ENCODE peak calls at places on chromosome 17, in seven cellular contexts. K is mesendoderm, J is IMR-90, S is H9, O is H1, I is trophoblast cell, Z is neuronal stem cell. F is an unnamed sample.
A peak's percentile ranks its signal among the peaks of the same experiment; 100 is the strongest.

GRCh38 chr17:50175035-50175788 is 9.4 kb downstream of the SGCA start:
- DNase-seq in I (no peak), O (no peak), K (no peak), S (no peak), J (peak; percentile 56), Z (no peak), F (no peak)

GRCh38 chr17:72164340-72164739 is 43.5 kb downstream of the SOX9 start:
- DNase-seq in K (no peak), O (no peak), I (no peak), J (peak; percentile 20), Z (no peak), S (no peak), F (no peak)

GRCh38 chr17:62616993-62617893 is 10.2 kb upstream of the MRC2 start:
- DNase-seq in Z (peak; percentile 51), K (peak; percentile 100), S (peak; percentile 91), J (peak; percentile 56), O (peak; percentile 74), I (no peak), F (peak; percentile 47)

GRCh38 chr17:49490271-49490670 is 4.8 kb upstream of the NGFR start:
- DNase-seq in S (no peak), I (no peak), K (no peak), Z (no peak), J (no peak), O (no peak), F (no peak)

GRCh38 chr17:55734128-55734781 is 11.6 kb upstream of the TMEM100 start:
- DNase-seq in K (peak; percentile 40), S (peak; percentile 39), O (no peak), Z (no peak), I (no peak), J (peak; percentile 66), F (peak; percentile 51)

GRCh38 chr17:17109896-17110295 is 67.6 kb downstream of the MPRIP start:
- DNase-seq in O (no peak), S (no peak), K (no peak), I (no peak), J (no peak), Z (no peak), F (no peak)

GRCh38 chr17:57708401-57708800 is 36.7 kb downstream of the CCDC182 start:
- DNase-seq in K (peak; percentile 43), O (peak; percentile 57), J (no peak), S (no peak), I (no peak), Z (no peak), F (peak; percentile 11)

GRCh38 chr17:27800522-27800921 is at the start of gene NOS2:
- DNase-seq in K (no peak), J (no peak), Z (no peak), I (no peak), S (no peak), O (no peak), F (no peak)

GRCh38 chr17:79160980-79161621 is 86.5 kb downstream of the ENGASE start:
- DNase-seq in Z (no peak), S (peak; percentile 58), J (no peak), K (peak; percentile 90), I (no peak), O (no peak), F (no peak)

GRCh38 chr17:15364615-15365014 is 23.2 kb upstream of the TEKT3 start:
- DNase-seq in S (no peak), O (no peak), J (no peak), K (no peak), I (no peak), Z (no peak), F (no peak)

GRCh38 chr17:75365009-75365930 is 40.2 kb downstream of the GRB2 start:
- DNase-seq in Z (no peak), O (no peak), S (no peak), I (no peak), K (no peak), J (no peak), F (no peak)

GRCh38 chr17:69874220-69874670 is 200.8 kb upstream of the KCNJ16 start:
- DNase-seq in J (peak; percentile 87), I (no peak), Z (no peak), O (no peak), S (no peak), K (peak; percentile 79), F (peak; percentile 33)

GRCh38 chr17:17921192-17922082 is 50.8 kb downstream of the TOM1L2 start:
- DNase-seq in Z (peak; percentile 86), K (peak; percentile 99), J (peak; percentile 90), I (no peak), S (peak; percentile 86), O (peak; percentile 62), F (peak; percentile 81)

GRCh38 chr17:58710948-58711552 is 18.6 kb downstream of the RAD51C start:
- DNase-seq in O (peak; percentile 54), S (no peak), I (peak; percentile 53), K (peak; percentile 48), J (peak; percentile 69), Z (peak; percentile 46), F (peak; percentile 60)

GRCh38 chr17:29140631-29141483 is 39.3 kb downstream of the MYO18A start:
- DNase-seq in O (no peak), I (no peak), J (peak; percentile 32), K (no peak), Z (no peak), S (no peak), F (peak; percentile 72)

GRCh38 chr17:82229686-82230626 is 1.1 kb downstream of the SLC16A3 start:
- DNase-seq in Z (no peak), K (no peak), O (no peak), I (no peak), S (no peak), J (no peak), F (peak; percentile 50)

GRCh38 chr17:81483085-81483861 is 29.3 kb downstream of the ACTG1 start:
- DNase-seq in O (peak; percentile 57), J (no peak), S (peak; percentile 69), I (no peak), Z (no peak), K (no peak), F (peak; percentile 56)

GRCh38 chr17:32100971-32101631 is 41.2 kb upstream of the RHOT1 start:
- DNase-seq in O (peak; percentile 45), I (no peak), J (no peak), S (no peak), Z (no peak), K (no peak), F (no peak)

GRCh38 chr17:19454074-19454473 is 43.0 kb downstream of the RNF112 start:
- DNase-seq in I (no peak), Z (no peak), O (peak; percentile 29), K (peak; percentile 67), S (no peak), J (no peak), F (no peak)
- H3K4me1 ChIP-seq in I (peaks cover 7% of the 10 kb centered on the region), Z (peaks cover 8% of the 10 kb centered on the region), O (peaks cover 19% of the 10 kb centered on the region), K (peaks cover 25% of the 10 kb centered on the region), S (peaks cover 11% of the 10 kb centered on the region), J (peaks cover 6% of the 10 kb centered on the region), F (no peaks in the 10 kb centered on the region)

GRCh38 chr17:40645932-40646331 is 1.7 kb downstream of the SMARCE1 start:
- DNase-seq in I (no peak), O (no peak), Z (no peak), J (no peak), S (no peak), K (no peak), F (peak; percentile 20)
- H3K23ac ChIP-seq in I (no peak overlapping the region), O (no peak overlapping the region), Z (no peak overlapping the region), J (no peak overlapping the region), S (no peak overlapping the region), K (no peak overlapping the region), F (no peak overlapping the region)

GRCh38 chr17:45821147-45821546 is 23.5 kb upstream of the SPPL2C start:
- DNase-seq in S (no peak), Z (no peak), I (no peak), O (no peak), J (no peak), K (no peak), F (no peak)

GRCh38 chr17:45820052-45820780 is 24.5 kb upstream of the SPPL2C start:
- DNase-seq in I (no peak), K (no peak), Z (no peak), O (no peak), S (no peak), J (no peak), F (no peak)

GRCh38 chr17:45818041-45818440 is 26.6 kb upstream of the SPPL2C start:
- DNase-seq in J (no peak), K (no peak), I (no peak), O (no peak), Z (no peak), S (no peak), F (no peak)

GRCh38 chr17:45816966-45817365 is 27.7 kb upstream of the SPPL2C start:
- DNase-seq in J (no peak), K (no peak), I (no peak), O (no peak), S (no peak), Z (no peak), F (no peak)

GRCh38 chr17:45818708-45819107 is 26.0 kb upstream of the SPPL2C start:
- DNase-seq in O (no peak), S (no peak), K (no peak), I (no peak), J (no peak), Z (no peak), F (no peak)
- H3K4me1 ChIP-seq in O (no peaks in the 10 kb centered on the region), S (no peaks in the 10 kb centered on the region), K (no peaks in the 10 kb centered on the region), I (no peaks in the 10 kb centered on the region), J (no peaks in the 10 kb centered on the region), Z (peaks cover 3% of the 10 kb centered on the region), F (no peaks in the 10 kb centered on the region)

GRCh38 chr17:41325611-41326010 is 10.1 kb upstream of the KRTAP17-1 start:
- DNase-seq in Z (no peak), J (no peak), K (no peak), O (no peak), I (no peak), S (no peak), F (no peak)

GRCh38 chr17:41325126-41325525 is 9.6 kb upstream of the KRTAP17-1 start:
- DNase-seq in I (no peak), S (no peak), J (no peak), Z (no peak), K (no peak), O (no peak), F (no peak)

GRCh38 chr17:41324180-41325075 is 8.9 kb upstream of the KRTAP17-1 start:
- DNase-seq in I (no peak), S (peak; percentile 83), O (peak; percentile 61), J (peak; percentile 8), K (peak; percentile 57), Z (peak; percentile 12), F (no peak)

GRCh38 chr17:41322264-41322902 is 6.9 kb upstream of the KRTAP17-1 start:
- DNase-seq in I (no peak), O (no peak), S (no peak), Z (peak; percentile 18), J (peak; percentile 79), K (peak; percentile 46), F (peak; percentile 60)

DNA sequence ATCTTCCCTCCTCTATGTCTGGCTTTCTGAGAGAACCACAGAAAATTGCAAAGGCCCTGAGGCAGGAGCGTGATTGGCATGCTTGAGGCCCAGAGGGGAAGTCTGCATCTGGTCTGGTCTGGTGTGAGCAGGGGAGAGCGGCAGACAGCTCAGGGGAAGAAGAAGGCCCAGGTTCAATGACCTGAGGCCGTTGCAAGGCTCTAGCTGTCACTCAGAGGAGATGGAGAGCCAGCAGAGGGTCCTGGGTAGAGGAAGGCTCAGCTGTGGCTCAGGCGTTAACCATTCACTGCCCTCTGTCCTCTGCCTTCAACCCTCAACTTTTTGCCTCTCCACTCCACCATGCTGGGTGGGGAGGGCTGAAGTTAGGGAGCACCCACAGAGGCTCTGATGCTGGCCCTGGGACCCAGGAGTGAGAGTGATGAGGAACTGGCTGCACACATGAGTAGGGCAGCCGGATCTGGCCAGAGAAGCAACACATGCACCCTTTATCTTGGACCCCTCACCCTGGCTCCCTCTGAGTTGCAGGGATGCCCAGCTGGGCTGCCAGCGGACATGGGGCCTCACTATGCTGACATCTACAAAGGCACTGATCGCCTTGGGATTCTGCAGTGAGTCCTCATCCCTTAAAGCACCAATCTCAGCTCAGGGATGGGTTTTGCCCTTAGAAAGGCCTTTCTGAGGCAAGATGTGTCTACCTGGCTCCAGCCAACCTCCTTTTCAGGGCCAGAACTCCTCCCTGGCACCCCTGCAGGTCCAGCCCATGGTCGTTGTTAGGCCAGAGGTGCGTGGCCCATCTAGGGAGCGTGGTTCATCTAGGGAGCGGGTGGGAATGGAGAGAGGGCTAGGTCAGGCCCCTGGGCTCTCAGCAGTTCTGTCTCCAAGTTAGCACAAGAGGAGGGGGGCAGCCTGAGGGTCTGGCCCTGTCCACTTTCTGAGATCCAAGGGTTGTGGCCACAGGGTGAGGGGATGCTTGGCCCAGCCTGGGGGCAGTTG is 7.7 kb upstream of the KRTAP17-1 start:
- DNase-seq in K (peak; percentile 14), J (no peak), Z (no peak), O (no peak), I (peak; percentile 79), S (no peak), F (no peak)
- H3K23ac ChIP-seq in K (no peak overlapping the region), J (peak overlapping the region; percentile 39), Z (no peak overlapping the region), O (no peak overlapping the region), I (no peak overlapping the region), S (no peak overlapping the region), F (no peak overlapping the region)

F was measured in mesenchymal stem cell.